ENCODE peak calls at places on chromosomes 2 and 18, in eight cellular contexts. One of them, this sample, is unnamed.

GRCh38 chr2:27960237-27960912 is 69.8 kb downstream of the BABAM2 start:
- DNase-seq in central memory CD4-positive, alpha-beta T cell: peak; percentile 36
- DNase-seq in sigmoid colon: no peak
- DNase-seq in brain microvascular endothelial cell: peak; percentile 77
- DNase-seq in OCI-M1: peak; percentile 46
- DNase-seq in tibial nerve: no peak
- DNase-seq in amniotic stem cell: peak; percentile 56
- DNase-seq in NCI-H2081: no peak
- DNase-seq in this sample: no peak

GRCh38 chr2:233430091-233430490 is 75.8 kb downstream of the DGKD start:
- DNase-seq in central memory CD4-positive, alpha-beta T cell: no peak
- DNase-seq in sigmoid colon: no peak
- DNase-seq in brain microvascular endothelial cell: peak; percentile 25
- DNase-seq in OCI-M1: peak; percentile 17
- DNase-seq in tibial nerve: no peak
- DNase-seq in amniotic stem cell: no peak
- DNase-seq in NCI-H2081: no peak
- DNase-seq in this sample: no peak

GRCh38 chr2:54767921-54768320 is 44.5 kb downstream of the EML6 start:
- DNase-seq in central memory CD4-positive, alpha-beta T cell: no peak
- DNase-seq in sigmoid colon: no peak
- DNase-seq in brain microvascular endothelial cell: peak; percentile 35
- DNase-seq in OCI-M1: no peak
- DNase-seq in tibial nerve: no peak
- DNase-seq in amniotic stem cell: peak; percentile 2
- DNase-seq in NCI-H2081: no peak
- DNase-seq in this sample: no peak

GRCh38 chr2:39839261-39839848 is 60.3 kb upstream of the THUMPD2 start:
- DNase-seq in central memory CD4-positive, alpha-beta T cell: no peak
- DNase-seq in sigmoid colon: no peak
- DNase-seq in brain microvascular endothelial cell: no peak
- DNase-seq in OCI-M1: no peak
- DNase-seq in tibial nerve: no peak
- DNase-seq in amniotic stem cell: no peak
- DNase-seq in NCI-H2081: no peak
- DNase-seq in this sample: peak; percentile 60

GRCh38 chr2:216211141-216211540 is 102.0 kb downstream of the XRCC5 start:
- DNase-seq in central memory CD4-positive, alpha-beta T cell: no peak
- DNase-seq in sigmoid colon: no peak
- DNase-seq in brain microvascular endothelial cell: no peak
- DNase-seq in OCI-M1: no peak
- DNase-seq in tibial nerve: no peak
- DNase-seq in amniotic stem cell: no peak
- DNase-seq in NCI-H2081: no peak
- DNase-seq in this sample: no peak

GRCh38 chr2:28716265-28716865 is 35.3 kb upstream of the PPP1CB start:
- DNase-seq in central memory CD4-positive, alpha-beta T cell: no peak
- DNase-seq in sigmoid colon: peak; percentile 87
- DNase-seq in brain microvascular endothelial cell: peak; percentile 91
- DNase-seq in OCI-M1: peak; percentile 67
- DNase-seq in tibial nerve: peak; percentile 28
- DNase-seq in amniotic stem cell: peak; percentile 81
- DNase-seq in NCI-H2081: peak; percentile 70
- DNase-seq in this sample: no peak

GRCh38 chr2:11750422-11750821 is 4.0 kb downstream of the LPIN1 start:
- DNase-seq in central memory CD4-positive, alpha-beta T cell: peak; percentile 86
- DNase-seq in sigmoid colon: no peak
- DNase-seq in brain microvascular endothelial cell: no peak
- DNase-seq in OCI-M1: no peak
- DNase-seq in tibial nerve: no peak
- DNase-seq in amniotic stem cell: no peak
- DNase-seq in NCI-H2081: no peak
- DNase-seq in this sample: no peak

GRCh38 chr2:19632327-19633040 is 269.3 kb downstream of the TTC32 start:
- DNase-seq in central memory CD4-positive, alpha-beta T cell: no peak
- DNase-seq in sigmoid colon: peak; percentile 81
- DNase-seq in brain microvascular endothelial cell: no peak
- DNase-seq in OCI-M1: no peak
- DNase-seq in tibial nerve: no peak
- DNase-seq in amniotic stem cell: no peak
- DNase-seq in NCI-H2081: no peak
- DNase-seq in this sample: no peak

GRCh38 chr2:188628989-188629889 is 337.6 kb downstream of the GULP1 start:
- DNase-seq in central memory CD4-positive, alpha-beta T cell: no peak
- DNase-seq in sigmoid colon: no peak
- DNase-seq in brain microvascular endothelial cell: peak; percentile 34
- DNase-seq in OCI-M1: no peak
- DNase-seq in tibial nerve: peak; percentile 35
- DNase-seq in amniotic stem cell: peak; percentile 76
- DNase-seq in NCI-H2081: no peak
- DNase-seq in this sample: no peak

GRCh38 chr2:6957910-6958615 is 40.9 kb downstream of the RNF144A start:
- DNase-seq in central memory CD4-positive, alpha-beta T cell: no peak
- DNase-seq in sigmoid colon: no peak
- DNase-seq in brain microvascular endothelial cell: no peak
- DNase-seq in OCI-M1: no peak
- DNase-seq in tibial nerve: no peak
- DNase-seq in amniotic stem cell: no peak
- DNase-seq in NCI-H2081: no peak
- DNase-seq in this sample: no peak

GRCh38 chr18:76923485-76924085 is 101.2 kb downstream of the ZNF236 start:
- DNase-seq in central memory CD4-positive, alpha-beta T cell: no peak
- DNase-seq in sigmoid colon: no peak
- DNase-seq in brain microvascular endothelial cell: peak; percentile 12
- DNase-seq in OCI-M1: peak; percentile 53
- DNase-seq in tibial nerve: no peak
- DNase-seq in amniotic stem cell: no peak
- DNase-seq in NCI-H2081: no peak
- DNase-seq in this sample: no peak

GRCh38 chr2:62577994-62578836 is 72.2 kb upstream of the TMEM17 start:
- DNase-seq in central memory CD4-positive, alpha-beta T cell: no peak
- DNase-seq in sigmoid colon: no peak
- DNase-seq in brain microvascular endothelial cell: peak; percentile 82
- DNase-seq in OCI-M1: no peak
- DNase-seq in tibial nerve: no peak
- DNase-seq in amniotic stem cell: peak; percentile 82
- DNase-seq in NCI-H2081: no peak
- DNase-seq in this sample: no peak

GRCh38 chr2:151423760-151424159 is 14.1 kb downstream of the RIF1 start:
- DNase-seq in central memory CD4-positive, alpha-beta T cell: peak; percentile 71
- DNase-seq in sigmoid colon: no peak
- DNase-seq in brain microvascular endothelial cell: no peak
- DNase-seq in OCI-M1: no peak
- DNase-seq in tibial nerve: no peak
- DNase-seq in amniotic stem cell: no peak
- DNase-seq in NCI-H2081: no peak
- DNase-seq in this sample: no peak

GRCh38 chr2:196131384-196131861 is 40.0 kb downstream of the STK17B start:
- DNase-seq in central memory CD4-positive, alpha-beta T cell: peak; percentile 59
- DNase-seq in sigmoid colon: no peak
- DNase-seq in brain microvascular endothelial cell: peak; percentile 47
- DNase-seq in OCI-M1: peak; percentile 90
- DNase-seq in tibial nerve: no peak
- DNase-seq in amniotic stem cell: peak; percentile 8
- DNase-seq in NCI-H2081: no peak
- DNase-seq in this sample: no peak